ENCODE peak calls at places on chromosomes 13 and 19, in six cellular contexts. V is mucosa of gallbladder; K is mammary epithelial cell; E is neural progenitor cell; B is stimulated activated CD4-positive, alpha-beta T cell treated with anti-CD3 and anti-CD28 coated beads, Interleukin-4, amount 100 ng/mL, for 1 hour; A is endothelial cell. Z is an unnamed sample.

GRCh38 chr19:35109395-35110112 is 6.1 kb upstream of the FXYD3 start:
- DNase-seq in V (no peak), K (no peak), E (peak; percentile 23), B (no peak), A (no peak), Z (no peak)

GRCh38 chr19:18415177-18415867 is 3.9 kb upstream of the SSBP4 start:
- DNase-seq in V (peak; percentile 66), K (no peak), E (no peak), B (no peak), A (no peak), Z (no peak)

GRCh38 chr13:98470920-98471319 is 106.0 kb downstream of the STK24 start:
- DNase-seq in V (no peak), K (no peak), E (no peak), B (no peak), A (no peak), Z (no peak)

GRCh38 chr19:18206018-18206417 is 2.2 kb upstream of the RAB3A start:
- DNase-seq in V (no peak), K (no peak), E (no peak), B (no peak), A (no peak), Z (no peak)

GRCh38 chr19:48530044-48530720 is 18.5 kb upstream of the LMTK3 start:
- DNase-seq in V (no peak), K (no peak), E (no peak), B (no peak), A (no peak), Z (no peak)

GRCh38 chr19:46155237-46155636 is 7.2 kb downstream of the IGFL2 start:
- DNase-seq in V (no peak), K (no peak), E (no peak), B (no peak), A (no peak), Z (no peak)

GRCh38 chr19:16228637-16229321 is 31.1 kb downstream of the AP1M1 start:
- DNase-seq in V (no peak), K (no peak), E (no peak), B (no peak), A (no peak), Z (no peak)

GRCh38 chr19:44892932-44893331 is 1.9 kb downstream of the TOMM40 start:
- DNase-seq in V (no peak), K (no peak), E (no peak), B (no peak), A (no peak), Z (no peak)

GRCh38 chr13:98775844-98776598 is 23.5 kb upstream of the SLC15A1 start:
- DNase-seq in V (peak; percentile 92), K (peak; percentile 82), E (no peak), B (no peak), A (no peak), Z (no peak)

GRCh38 chr13:80336335-80336734 is 4.6 kb downstream of the SPRY2 start:
- DNase-seq in V (no peak), K (peak; percentile 35), E (no peak), B (no peak), A (no peak), Z (no peak)

GRCh38 chr19:1470864-1471513 is 8.0 kb downstream of the C19orf25 start:
- DNase-seq in V (no peak), K (no peak), E (peak; percentile 92), B (no peak), A (no peak), Z (peak; percentile 78)

GRCh38 chr13:113981201-113981605 is 7.3 kb upstream of the C13orf46 start:
- DNase-seq in V (peak; percentile 95), K (peak; percentile 81), E (no peak), B (no peak), A (no peak), Z (peak; percentile 77)

GRCh38 chr13:59205501-59205900 is 958.2 kb downstream of the DIAPH3 start:
- DNase-seq in V (no peak), K (no peak), E (no peak), B (no peak), A (no peak), Z (no peak)

GRCh38 chr19:2973229-2973628 is 4.1 kb upstream of the TLE6 start:
- DNase-seq in V (no peak), K (no peak), E (no peak), B (no peak), A (no peak), Z (no peak)